ENCODE peak calls at places on chromosomes 6 and 20, in eight cellular contexts. One of them, this sample, is unnamed.

GRCh38 chr6:24855389-24856245 is 56.9 kb upstream of the ARMH2 start:
- DNase-seq in NCI-H1105: peak; percentile 71
- DNase-seq in pancreas: peak; percentile 42
- DNase-seq in suprapubic skin: peak; percentile 72
- DNase-seq in germinal center: peak; percentile 83
- DNase-seq in stimulated activated CD4-positive, alpha-beta T cell treated with anti-CD3 and anti-CD28 coated beads, TNF-alpha, amount 100 ng/mL, for 48 hours: peak; percentile 48
- DNase-seq in mesothelial cell of epicardium: no peak
- DNase-seq in NCI-H1436: peak; percentile 77
- DNase-seq in this sample: peak; percentile 66

GRCh38 chr20:33733654-33734576 is 2.1 kb downstream of the ZNF341 start:
- DNase-seq in pancreas: no peak
- DNase-seq in suprapubic skin: no peak
- DNase-seq in mesothelial cell of epicardium: no peak
- DNase-seq in NCI-H1105: no peak
- DNase-seq in stimulated activated CD4-positive, alpha-beta T cell treated with anti-CD3 and anti-CD28 coated beads, TNF-alpha, amount 100 ng/mL, for 48 hours: no peak
- DNase-seq in germinal center: no peak
- DNase-seq in NCI-H1436: peak; percentile 33
- DNase-seq in this sample: peak; percentile 58

GRCh38 chr6:16639689-16640480 is 121.4 kb downstream of the ATXN1 start:
- DNase-seq in mesothelial cell of epicardium: no peak
- DNase-seq in suprapubic skin: no peak
- DNase-seq in germinal center: no peak
- DNase-seq in stimulated activated CD4-positive, alpha-beta T cell treated with anti-CD3 and anti-CD28 coated beads, TNF-alpha, amount 100 ng/mL, for 48 hours: no peak
- DNase-seq in pancreas: no peak
- DNase-seq in NCI-H1436: no peak
- DNase-seq in NCI-H1105: no peak
- DNase-seq in this sample: no peak

GRCh38 chr20:25040438-25040831 is 17.5 kb downstream of the ACSS1 start:
- DNase-seq in NCI-H1105: no peak
- DNase-seq in pancreas: peak; percentile 56
- DNase-seq in NCI-H1436: no peak
- DNase-seq in germinal center: no peak
- DNase-seq in mesothelial cell of epicardium: no peak
- DNase-seq in stimulated activated CD4-positive, alpha-beta T cell treated with anti-CD3 and anti-CD28 coated beads, TNF-alpha, amount 100 ng/mL, for 48 hours: no peak
- DNase-seq in suprapubic skin: no peak
- DNase-seq in this sample: peak; percentile 68

GRCh38 chr20:24651171-24651972 is 181.9 kb downstream of the SYNDIG1 start:
- DNase-seq in pancreas: no peak
- DNase-seq in mesothelial cell of epicardium: no peak
- DNase-seq in NCI-H1436: no peak
- DNase-seq in stimulated activated CD4-positive, alpha-beta T cell treated with anti-CD3 and anti-CD28 coated beads, TNF-alpha, amount 100 ng/mL, for 48 hours: no peak
- DNase-seq in NCI-H1105: no peak
- DNase-seq in germinal center: no peak
- DNase-seq in suprapubic skin: no peak
- DNase-seq in this sample: no peak

GRCh38 chr6:94417364-94417763 is 998.0 kb upstream of the EPHA7 start:
- DNase-seq in suprapubic skin: no peak
- DNase-seq in pancreas: no peak
- DNase-seq in stimulated activated CD4-positive, alpha-beta T cell treated with anti-CD3 and anti-CD28 coated beads, TNF-alpha, amount 100 ng/mL, for 48 hours: no peak
- DNase-seq in NCI-H1436: no peak
- DNase-seq in mesothelial cell of epicardium: no peak
- DNase-seq in germinal center: no peak
- DNase-seq in NCI-H1105: no peak
- DNase-seq in this sample: no peak

GRCh38 chr6:121732641-121733040 is 297.2 kb downstream of the GJA1 start:
- DNase-seq in NCI-H1105: no peak
- DNase-seq in mesothelial cell of epicardium: no peak
- DNase-seq in stimulated activated CD4-positive, alpha-beta T cell treated with anti-CD3 and anti-CD28 coated beads, TNF-alpha, amount 100 ng/mL, for 48 hours: no peak
- DNase-seq in suprapubic skin: no peak
- DNase-seq in germinal center: no peak
- DNase-seq in NCI-H1436: no peak
- DNase-seq in pancreas: no peak
- DNase-seq in this sample: no peak

GRCh38 chr20:2946988-2947961 is 74.0 kb downstream of the PTPRA start:
- DNase-seq in stimulated activated CD4-positive, alpha-beta T cell treated with anti-CD3 and anti-CD28 coated beads, TNF-alpha, amount 100 ng/mL, for 48 hours: no peak
- DNase-seq in mesothelial cell of epicardium: no peak
- DNase-seq in germinal center: no peak
- DNase-seq in NCI-H1436: no peak
- DNase-seq in suprapubic skin: no peak
- DNase-seq in pancreas: no peak
- DNase-seq in NCI-H1105: no peak
- DNase-seq in this sample: no peak

GRCh38 chr6:112086744-112087135 is 542 bp downstream of the TUBE1 start:
- DNase-seq in NCI-H1105: peak; percentile 12
- DNase-seq in stimulated activated CD4-positive, alpha-beta T cell treated with anti-CD3 and anti-CD28 coated beads, TNF-alpha, amount 100 ng/mL, for 48 hours: no peak
- DNase-seq in mesothelial cell of epicardium: no peak
- DNase-seq in NCI-H1436: peak; percentile 16
- DNase-seq in germinal center: peak; percentile 49
- DNase-seq in pancreas: no peak
- DNase-seq in suprapubic skin: no peak
- DNase-seq in this sample: no peak

GRCh38 chr6:133947302-133947900 is 5.6 kb upstream of the TBPL1 start:
- DNase-seq in NCI-H1436: no peak
- DNase-seq in mesothelial cell of epicardium: no peak
- DNase-seq in germinal center: no peak
- DNase-seq in NCI-H1105: peak; percentile 93
- DNase-seq in pancreas: peak; percentile 39
- DNase-seq in suprapubic skin: no peak
- DNase-seq in stimulated activated CD4-positive, alpha-beta T cell treated with anti-CD3 and anti-CD28 coated beads, TNF-alpha, amount 100 ng/mL, for 48 hours: no peak
- DNase-seq in this sample: no peak

GRCh38 chr6:42177514-42178364 is 4.6 kb downstream of the GUCA1A start:
- DNase-seq in NCI-H1105: no peak
- DNase-seq in mesothelial cell of epicardium: no peak
- DNase-seq in suprapubic skin: no peak
- DNase-seq in pancreas: no peak
- DNase-seq in NCI-H1436: no peak
- DNase-seq in germinal center: peak; percentile 31
- DNase-seq in stimulated activated CD4-positive, alpha-beta T cell treated with anti-CD3 and anti-CD28 coated beads, TNF-alpha, amount 100 ng/mL, for 48 hours: no peak
- DNase-seq in this sample: peak; percentile 68

GRCh38 chr20:36728986-36729385 is 16.9 kb downstream of the NDRG3 start:
- DNase-seq in pancreas: no peak
- DNase-seq in NCI-H1105: no peak
- DNase-seq in stimulated activated CD4-positive, alpha-beta T cell treated with anti-CD3 and anti-CD28 coated beads, TNF-alpha, amount 100 ng/mL, for 48 hours: no peak
- DNase-seq in germinal center: no peak
- DNase-seq in mesothelial cell of epicardium: no peak
- DNase-seq in NCI-H1436: no peak
- DNase-seq in suprapubic skin: no peak
- DNase-seq in this sample: no peak

GRCh38 chr20:50110141-50111047 is 2.6 kb downstream of the UBE2V1 start:
- DNase-seq in pancreas: peak; percentile 68
- DNase-seq in stimulated activated CD4-positive, alpha-beta T cell treated with anti-CD3 and anti-CD28 coated beads, TNF-alpha, amount 100 ng/mL, for 48 hours: peak; percentile 40
- DNase-seq in NCI-H1436: no peak
- DNase-seq in mesothelial cell of epicardium: no peak
- DNase-seq in germinal center: peak; percentile 44
- DNase-seq in suprapubic skin: peak; percentile 44
- DNase-seq in NCI-H1105: no peak
- DNase-seq in this sample: no peak

GRCh38 chr6:2020909-2021308 is 224.5 kb downstream of the GMDS start:
- DNase-seq in NCI-H1436: peak; percentile 24
- DNase-seq in NCI-H1105: peak; percentile 45
- DNase-seq in germinal center: no peak
- DNase-seq in pancreas: no peak
- DNase-seq in mesothelial cell of epicardium: no peak
- DNase-seq in suprapubic skin: no peak
- DNase-seq in stimulated activated CD4-positive, alpha-beta T cell treated with anti-CD3 and anti-CD28 coated beads, TNF-alpha, amount 100 ng/mL, for 48 hours: no peak
- DNase-seq in this sample: no peak

GRCh38 chr6:141421378-141421777 is 711.3 kb upstream of the GJE1 start:
- DNase-seq in mesothelial cell of epicardium: no peak
- DNase-seq in suprapubic skin: no peak
- DNase-seq in germinal center: no peak
- DNase-seq in pancreas: no peak
- DNase-seq in NCI-H1105: no peak
- DNase-seq in NCI-H1436: no peak
- DNase-seq in stimulated activated CD4-positive, alpha-beta T cell treated with anti-CD3 and anti-CD28 coated beads, TNF-alpha, amount 100 ng/mL, for 48 hours: no peak
- DNase-seq in this sample: no peak

GRCh38 chr6:20403080-20403765 is 1.5 kb downstream of the E2F3 start:
- DNase-seq in NCI-H1436: peak; percentile 77
- DNase-seq in mesothelial cell of epicardium: peak; percentile 64
- DNase-seq in germinal center: peak; percentile 84
- DNase-seq in pancreas: peak; percentile 74
- DNase-seq in suprapubic skin: peak; percentile 89
- DNase-seq in stimulated activated CD4-positive, alpha-beta T cell treated with anti-CD3 and anti-CD28 coated beads, TNF-alpha, amount 100 ng/mL, for 48 hours: peak; percentile 82
- DNase-seq in NCI-H1105: peak; percentile 83
- DNase-seq in this sample: peak; percentile 98

GRCh38 chr20:17505664-17506517 is 25.3 kb downstream of the BFSP1 start:
- DNase-seq in germinal center: no peak
- DNase-seq in NCI-H1105: no peak
- DNase-seq in stimulated activated CD4-positive, alpha-beta T cell treated with anti-CD3 and anti-CD28 coated beads, TNF-alpha, amount 100 ng/mL, for 48 hours: peak; percentile 55
- DNase-seq in suprapubic skin: no peak
- DNase-seq in NCI-H1436: no peak
- DNase-seq in mesothelial cell of epicardium: no peak
- DNase-seq in pancreas: no peak
- DNase-seq in this sample: no peak

GRCh38 chr6:166555066-166555465 is 31.4 kb downstream of the RAMACL start:
- DNase-seq in NCI-H1436: no peak
- DNase-seq in stimulated activated CD4-positive, alpha-beta T cell treated with anti-CD3 and anti-CD28 coated beads, TNF-alpha, amount 100 ng/mL, for 48 hours: no peak
- DNase-seq in suprapubic skin: no peak
- DNase-seq in mesothelial cell of epicardium: no peak
- DNase-seq in pancreas: no peak
- DNase-seq in NCI-H1105: no peak
- DNase-seq in germinal center: no peak
- DNase-seq in this sample: no peak

GRCh38 chr20:4875578-4876067 is 125.7 kb downstream of the SLC23A2 start:
- DNase-seq in stimulated activated CD4-positive, alpha-beta T cell treated with anti-CD3 and anti-CD28 coated beads, TNF-alpha, amount 100 ng/mL, for 48 hours: no peak
- DNase-seq in suprapubic skin: no peak
- DNase-seq in NCI-H1436: peak; percentile 86
- DNase-seq in NCI-H1105: peak; percentile 98
- DNase-seq in mesothelial cell of epicardium: no peak
- DNase-seq in pancreas: no peak
- DNase-seq in germinal center: no peak
- DNase-seq in this sample: no peak

GRCh38 chr6:90468080-90468479 is 118.8 kb downstream of the MAP3K7 start:
- DNase-seq in pancreas: no peak
- DNase-seq in NCI-H1436: no peak
- DNase-seq in stimulated activated CD4-positive, alpha-beta T cell treated with anti-CD3 and anti-CD28 coated beads, TNF-alpha, amount 100 ng/mL, for 48 hours: no peak
- DNase-seq in suprapubic skin: no peak
- DNase-seq in germinal center: no peak
- DNase-seq in mesothelial cell of epicardium: no peak
- DNase-seq in NCI-H1105: no peak
- DNase-seq in this sample: no peak

GRCh38 chr20:48958743-48959142 is 37.2 kb downstream of the ARFGEF2 start:
- DNase-seq in germinal center: no peak
- DNase-seq in pancreas: no peak
- DNase-seq in stimulated activated CD4-positive, alpha-beta T cell treated with anti-CD3 and anti-CD28 coated beads, TNF-alpha, amount 100 ng/mL, for 48 hours: no peak
- DNase-seq in suprapubic skin: no peak
- DNase-seq in NCI-H1105: no peak
- DNase-seq in NCI-H1436: no peak
- DNase-seq in mesothelial cell of epicardium: no peak
- DNase-seq in this sample: no peak

GRCh38 chr6:152952045-152952444 is 30.8 kb downstream of the FBXO5 start:
- DNase-seq in pancreas: no peak
- DNase-seq in NCI-H1436: no peak
- DNase-seq in mesothelial cell of epicardium: no peak
- DNase-seq in NCI-H1105: no peak
- DNase-seq in stimulated activated CD4-positive, alpha-beta T cell treated with anti-CD3 and anti-CD28 coated beads, TNF-alpha, amount 100 ng/mL, for 48 hours: no peak
- DNase-seq in germinal center: no peak
- DNase-seq in suprapubic skin: no peak
- DNase-seq in this sample: no peak

GRCh38 chr6:6885521-6886088 is 222.2 kb upstream of the RREB1 start:
- DNase-seq in pancreas: no peak
- DNase-seq in NCI-H1105: no peak
- DNase-seq in mesothelial cell of epicardium: no peak
- DNase-seq in germinal center: no peak
- DNase-seq in suprapubic skin: peak; percentile 75
- DNase-seq in NCI-H1436: no peak
- DNase-seq in stimulated activated CD4-positive, alpha-beta T cell treated with anti-CD3 and anti-CD28 coated beads, TNF-alpha, amount 100 ng/mL, for 48 hours: no peak
- DNase-seq in this sample: no peak

This sample was measured in aorta.